ENCODE peak calls at places on chromosomes 13 and 19, in eight cellular contexts. N, P, U, C, Y, F, Z and G are unnamed samples.

GRCh38 chr13:32309812-32310706 is 5.1 kb downstream of the ZAR1L start:
- DNase-seq in Y (peak), C (peak), F (peak), P (no peak), U (no peak), N (no peak), Z (peak), G (peak)

GRCh38 chr13:91347996-91348905 is 764 bp downstream of the MIR17HG start:
- DNase-seq in P (no peak), U (peak), C (peak), F (no peak), Y (no peak), N (no peak), Z (no peak), G (peak)

GRCh38 chr19:769610-770009 is 18.7 kb downstream of the MISP start:
- DNase-seq in Z (no peak), F (no peak), P (no peak), Y (no peak), C (no peak), U (no peak), N (no peak), G (no peak)

GRCh38 chr13:70054572-70054971 is 53.1 kb upstream of the ATXN8OS start:
- DNase-seq in Z (no peak), U (no peak), N (no peak), Y (no peak), F (no peak), P (no peak), C (no peak), G (no peak)

GRCh38 chr13:29847501-29847983 is 2.9 kb downstream of the UBL3 start:
- DNase-seq in N (no peak), C (no peak), U (no peak), P (no peak), Y (peak), Z (peak), F (peak), G (peak)

GRCh38 chr13:103515410-103515809 is 449.2 kb upstream of the SLC10A2 start:
- DNase-seq in N (no peak), Y (no peak), Z (no peak), C (no peak), U (no peak), P (no peak), F (peak), G (no peak)

GRCh38 chr13:66344770-66345367 is 885.3 kb downstream of the PCDH9 start:
- DNase-seq in U (no peak), N (no peak), Y (no peak), F (no peak), P (no peak), C (no peak), Z (no peak), G (no peak)

GRCh38 chr13:51001335-51001734 is 91.7 kb downstream of the RNASEH2B start:
- DNase-seq in N (no peak), Y (no peak), Z (no peak), U (no peak), P (no peak), F (no peak), C (no peak), G (no peak)

GRCh38 chr13:30654430-30654829 is 36.7 kb downstream of the USPL1 start:
- DNase-seq in U (no peak), Z (no peak), P (no peak), C (no peak), Y (no peak), N (no peak), F (no peak), G (no peak)

GRCh38 chr13:109362606-109363005 is 423.8 kb downstream of the IRS2 start:
- DNase-seq in Y (no peak), F (peak), N (no peak), P (no peak), C (no peak), Z (no peak), U (no peak), G (no peak)

GRCh38 chr19:15241259-15241658 is 9.0 kb upstream of the EPHX3 start:
- DNase-seq in Y (no peak), C (no peak), P (no peak), Z (no peak), U (no peak), F (no peak), N (no peak), G (no peak)

GRCh38 chr19:55676384-55676783 is 1.4 kb downstream of the EPN1 start:
- DNase-seq in P (no peak), Y (no peak), F (no peak), C (no peak), U (no peak), N (no peak), Z (peak), G (peak)

GRCh38 chr19:51107406-51108065 is 673 bp downstream of the CTU1 start:
- DNase-seq in F (no peak), Y (peak), U (peak), Z (no peak), C (peak), P (no peak), N (no peak), G (peak)

DNA sequence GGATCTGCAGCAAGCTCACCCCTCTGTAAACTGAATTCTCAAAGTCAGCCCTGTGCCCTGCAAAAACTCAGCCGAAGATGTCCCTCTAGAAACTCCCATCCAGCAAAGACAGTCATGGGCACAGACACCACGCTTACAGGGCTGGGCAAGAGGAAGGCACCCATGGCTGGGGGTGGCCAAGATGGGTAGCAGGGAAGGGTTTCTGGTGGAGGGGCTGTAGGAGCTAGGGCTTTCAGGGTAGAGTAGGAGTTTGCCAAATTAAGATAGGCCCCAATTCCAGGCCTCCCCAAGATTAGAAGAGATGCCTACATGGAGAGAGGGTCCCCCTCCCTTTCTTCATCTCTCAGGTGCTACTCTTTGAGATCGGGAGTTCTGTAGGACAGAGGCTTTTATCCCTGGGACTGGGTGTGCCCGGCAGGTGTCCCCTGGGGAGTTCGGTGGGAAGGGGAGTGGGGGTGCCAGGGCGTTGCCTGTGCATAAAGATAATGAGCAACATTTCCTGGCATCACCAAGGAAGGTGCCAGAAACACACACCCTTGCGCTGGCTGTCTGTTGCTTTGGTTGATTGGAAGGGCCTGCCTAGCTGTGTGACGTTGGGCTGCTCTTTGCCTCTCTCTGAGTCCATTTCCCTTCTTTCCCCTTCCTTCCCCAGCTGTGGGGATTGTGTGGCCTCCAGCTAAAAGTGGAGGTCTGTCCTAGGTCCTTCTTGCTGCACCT is 9.4 kb downstream of the NRTN start:
- DNase-seq in C (no peak), Z (no peak), F (no peak), U (no peak), Y (no peak), N (no peak), P (no peak), G (no peak)
- TF ChIP-seq CTCF in C (no peak), Z (no peak), F (no peak), U (no peak), Y (no peak), N (no peak), P (no peak), G (no peak)

GRCh38 chr19:17136617-17137016 is 61.0 kb downstream of the MYO9B start:
- DNase-seq in N (no peak), C (no peak), F (no peak), U (no peak), P (no peak), Z (no peak), Y (no peak), G (no peak)

GRCh38 chr19:17138937-17139598 is 63.5 kb downstream of the MYO9B start:
- DNase-seq in Z (no peak), U (no peak), Y (no peak), P (no peak), C (no peak), F (no peak), N (no peak), G (no peak)

GRCh38 chr19:17137417-17137816 is 61.8 kb downstream of the MYO9B start:
- DNase-seq in Z (no peak), P (no peak), U (no peak), C (no peak), Y (no peak), N (no peak), F (no peak), G (no peak)

GRCh38 chr19:17136026-17136425 is 60.4 kb downstream of the MYO9B start:
- DNase-seq in F (no peak), Z (no peak), U (no peak), P (no peak), C (no peak), Y (no peak), N (no peak), G (no peak)
- H3K4me3 ChIP-seq in F (no peak), Z (no peak), U (peak), P (peak), C (peak), Y (no peak), N (peak), G (no peak)

GRCh38 chr13:23175920-23176319 is 4.9 kb upstream of the SGCG start:
- DNase-seq in C (no peak), Y (no peak), Z (peak), U (no peak), F (no peak), P (no peak), N (no peak), G (peak)
- TF ChIP-seq CTCF in C (peak), Y (peak), Z (no peak), U (no peak), F (peak), P (peak), N (no peak), G (peak)

GRCh38 chr13:107210216-107211010 is 642.5 kb upstream of the ARGLU1 start:
- DNase-seq in P (no peak), C (no peak), Z (peak), Y (peak), U (no peak), N (no peak), F (no peak), G (peak)
- H3K4me3 ChIP-seq in P (no peak), C (no peak), Z (no peak), Y (peak), U (peak), N (no peak), F (no peak), G (peak)

GRCh38 chr13:20439261-20439660 is 86.4 kb downstream of the CRYL1 start:
- DNase-seq in U (no peak), F (no peak), C (no peak), Y (no peak), N (no peak), P (no peak), Z (no peak), G (peak)

GRCh38 chr13:20442370-20442769 is 83.3 kb downstream of the CRYL1 start:
- DNase-seq in Y (no peak), U (no peak), P (no peak), N (no peak), C (no peak), Z (no peak), F (no peak), G (no peak)

GRCh38 chr13:20441879-20442278 is 83.8 kb downstream of the CRYL1 start:
- DNase-seq in P (no peak), C (no peak), N (no peak), U (no peak), F (no peak), Y (no peak), Z (peak), G (peak)

GRCh38 chr13:20442798-20443381 is 82.8 kb downstream of the CRYL1 start:
- DNase-seq in U (no peak), N (no peak), P (no peak), Z (no peak), C (no peak), Y (no peak), F (no peak), G (no peak)

DNA sequence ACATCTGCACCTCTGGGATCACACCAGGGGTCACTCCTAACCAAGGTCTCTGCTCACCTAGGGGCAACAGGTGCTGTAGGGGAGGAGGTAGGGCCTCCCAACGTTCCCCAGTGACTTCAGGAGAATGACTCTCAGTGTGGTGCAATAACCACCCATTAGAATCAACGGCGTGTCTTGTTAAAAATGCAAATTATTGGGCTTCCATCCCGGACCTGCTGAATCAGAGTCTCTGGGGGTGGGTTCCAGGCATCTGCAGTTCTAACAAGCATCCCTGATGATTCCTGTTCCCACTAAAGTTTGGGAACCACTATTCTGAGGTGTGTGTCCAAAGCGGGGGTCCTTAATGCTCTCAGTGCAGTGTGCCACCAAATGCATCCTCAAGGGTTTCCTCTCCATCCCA is 84.6 kb downstream of the CRYL1 start:
- DNase-seq in Y (no peak), Z (no peak), P (no peak), C (no peak), U (no peak), N (no peak), F (no peak), G (no peak)
- TF ChIP-seq CTCF in Y (no peak), Z (no peak), P (no peak), C (no peak), U (no peak), N (no peak), F (no peak), G (no peak)

DNA sequence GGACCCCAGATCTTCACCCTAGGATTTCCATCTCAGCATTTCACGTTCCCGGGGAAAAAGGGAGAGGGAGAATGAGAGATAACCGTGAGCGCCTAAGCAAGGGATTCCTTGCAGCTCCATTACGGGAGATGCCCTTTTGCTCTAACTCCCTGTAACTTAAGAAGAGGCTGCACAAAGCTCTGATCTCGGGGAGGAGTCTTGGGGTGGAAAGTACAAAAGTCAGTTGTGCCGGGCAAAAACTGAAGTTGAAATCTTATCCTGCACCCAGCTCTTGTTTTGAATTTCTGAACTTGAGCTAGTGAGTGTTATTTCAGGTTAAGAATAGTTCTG is 256.4 kb upstream of the SOX21 start:
- DNase-seq in Z (no peak), Y (no peak), U (no peak), F (no peak), C (peak), N (no peak), P (no peak), G (no peak)
- H3K4me3 ChIP-seq in Z (peak), Y (peak), U (peak), F (peak), C (peak), N (no peak), P (peak), G (peak)